ENCODE peak calls at places on chromosomes 7 and 10, in ten cellular contexts. D is astrocyte; R is transverse colon; A is heart left ventricle; Y is SJSA1; F is HCT116; Q is naive thymus-derived CD4-positive, alpha-beta T cell; X is GM12878; J is left lung; V is vagina. I is an unnamed sample.

GRCh38 chr7:95004618-95005282 is 97.4 kb downstream of the PPP1R9A start:
- DNase-seq in D (peak; percentile 35), R (no peak), A (peak; percentile 46), Y (no peak), F (no peak), Q (no peak), X (no peak), J (no peak), V (no peak), I (no peak)

GRCh38 chr10:71078454-71079145 is 133.8 kb upstream of the UNC5B start:
- DNase-seq in D (no peak), R (peak; percentile 4), A (no peak), Y (no peak), F (no peak), Q (no peak), X (no peak), J (no peak), V (peak; percentile 87), I (no peak)

GRCh38 chr7:26397786-26398435 is 106.2 kb downstream of the SNX10 start:
- DNase-seq in D (no peak), R (peak; percentile 37), A (peak; percentile 55), Y (no peak), F (no peak), Q (no peak), X (no peak), J (peak; percentile 88), V (no peak), I (peak; percentile 3)

GRCh38 chr7:92813390-92814024 is 22.9 kb downstream of the CDK6 start:
- DNase-seq in D (peak; percentile 61), R (no peak), A (no peak), Y (peak; percentile 41), F (no peak), Q (peak; percentile 55), X (peak; percentile 82), J (no peak), V (no peak), I (no peak)

GRCh38 chr7:16210171-16210570 is 211.2 kb downstream of the CRPPA start:
- DNase-seq in D (no peak), R (no peak), A (no peak), Y (no peak), F (no peak), Q (no peak), X (no peak), J (no peak), V (no peak), I (no peak)

GRCh38 chr7:83655951-83656556 is 7.1 kb upstream of the SEMA3E start:
- DNase-seq in D (peak; percentile 40), R (peak; percentile 16), A (no peak), Y (peak; percentile 9), F (peak; percentile 50), Q (no peak), X (peak; percentile 7), J (no peak), V (no peak), I (peak; percentile 20)

GRCh38 chr10:92590623-92591549 is 2.0 kb upstream of the KIF11 start:
- DNase-seq in D (no peak), R (peak; percentile 38), A (peak; percentile 40), Y (peak; percentile 60), F (peak; percentile 75), Q (no peak), X (no peak), J (no peak), V (no peak), I (no peak)

GRCh38 chr7:38478404-38478803 is 152.8 kb downstream of the AMPH start:
- DNase-seq in D (no peak), R (no peak), A (no peak), Y (no peak), F (no peak), Q (no peak), X (no peak), J (no peak), V (no peak), I (no peak)

GRCh38 chr7:66630529-66630928 is 1.8 kb downstream of the KCTD7 start:
- DNase-seq in D (no peak), R (no peak), A (no peak), Y (no peak), F (no peak), Q (no peak), X (no peak), J (no peak), V (no peak), I (no peak)

GRCh38 chr10:124541076-124541903 is 79.7 kb downstream of the LHPP start:
- DNase-seq in D (no peak), R (no peak), A (peak; percentile 23), Y (no peak), F (no peak), Q (no peak), X (no peak), J (peak; percentile 52), V (no peak), I (no peak)

GRCh38 chr7:22356855-22357310 is at the start of gene RAPGEF5:
- DNase-seq in D (no peak), R (peak; percentile 75), A (no peak), Y (no peak), F (peak; percentile 10), Q (no peak), X (no peak), J (peak; percentile 84), V (no peak), I (peak; percentile 75)

GRCh38 chr7:102061981-102062390 is 224.7 kb upstream of the SH2B2 start:
- DNase-seq in D (peak; percentile 25), R (no peak), A (no peak), Y (peak; percentile 96), F (no peak), Q (no peak), X (peak; percentile 82), J (peak; percentile 88), V (no peak), I (no peak)

GRCh38 chr10:123778719-123779118 is 112.6 kb downstream of the GPR26 start:
- DNase-seq in D (no peak), R (no peak), A (no peak), Y (no peak), F (no peak), Q (no peak), X (no peak), J (no peak), V (no peak), I (no peak)

GRCh38 chr7:114718861-114719260 is 203.0 kb upstream of the MDFIC start:
- DNase-seq in D (no peak), R (no peak), A (no peak), Y (no peak), F (no peak), Q (no peak), X (peak; percentile 7), J (no peak), V (no peak), I (no peak)

GRCh38 chr7:80199072-80199471 is 64.4 kb downstream of the GNAI1 start:
- DNase-seq in D (no peak), R (no peak), A (no peak), Y (no peak), F (no peak), Q (no peak), X (no peak), J (no peak), V (no peak), I (no peak)

GRCh38 chr10:118758449-118758848 is 3.7 kb upstream of the CACUL1 start:
- DNase-seq in D (no peak), R (no peak), A (no peak), Y (no peak), F (no peak), Q (no peak), X (no peak), J (no peak), V (no peak), I (no peak)

GRCh38 chr7:96136600-96137239 is 185.2 kb downstream of the SLC25A13 start:
- DNase-seq in D (no peak), R (no peak), A (no peak), Y (no peak), F (no peak), Q (no peak), X (no peak), J (no peak), V (no peak), I (no peak)

DNA sequence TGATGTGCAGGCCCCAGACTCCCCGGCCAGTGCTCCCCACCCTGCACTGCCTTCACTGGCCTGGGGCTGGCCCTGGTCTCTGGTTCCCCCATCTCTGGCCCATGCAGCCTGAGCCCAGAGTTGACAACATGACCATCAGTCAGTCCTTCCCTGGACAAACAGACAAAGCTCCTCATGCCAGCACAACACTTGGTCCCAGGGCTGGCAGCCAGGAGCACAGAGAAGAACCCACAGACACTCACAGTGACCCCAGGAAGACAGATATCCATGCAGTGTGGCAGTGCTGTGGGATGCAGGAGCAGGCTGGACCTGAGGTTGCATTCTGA is 8.0 kb downstream of the RASGEF1A start:
- DNase-seq in D (no peak), R (no peak), A (no peak), Y (no peak), F (no peak), Q (no peak), X (no peak), J (no peak), V (no peak), I (no peak)
- H3K4me1 ChIP-seq in D (no peaks in the 10 kb centered on the region), R (no peaks in the 10 kb centered on the region), A (no peaks in the 10 kb centered on the region), Y (no peaks in the 10 kb centered on the region), F (no peaks in the 10 kb centered on the region), Q (no peaks in the 10 kb centered on the region), X (no peaks in the 10 kb centered on the region), J (no peaks in the 10 kb centered on the region), V (peaks cover 4% of the 10 kb centered on the region), I (no peaks in the 10 kb centered on the region)

GRCh38 chr7:129465080-129465479 is 30.8 kb downstream of the STRIP2 start:
- DNase-seq in D (no peak), R (no peak), A (no peak), Y (no peak), F (no peak), Q (no peak), X (no peak), J (no peak), V (no peak), I (no peak)
- H3K27me3 ChIP-seq in D (no peaks in the 10 kb centered on the region), R (no peaks in the 10 kb centered on the region), A (no peaks in the 10 kb centered on the region), Y (no peaks in the 10 kb centered on the region), F (no peaks in the 10 kb centered on the region), Q (no peaks in the 10 kb centered on the region), X (no peaks in the 10 kb centered on the region), J (no peaks in the 10 kb centered on the region), V (no peaks in the 10 kb centered on the region), I (no peaks in the 10 kb centered on the region)

DNA sequence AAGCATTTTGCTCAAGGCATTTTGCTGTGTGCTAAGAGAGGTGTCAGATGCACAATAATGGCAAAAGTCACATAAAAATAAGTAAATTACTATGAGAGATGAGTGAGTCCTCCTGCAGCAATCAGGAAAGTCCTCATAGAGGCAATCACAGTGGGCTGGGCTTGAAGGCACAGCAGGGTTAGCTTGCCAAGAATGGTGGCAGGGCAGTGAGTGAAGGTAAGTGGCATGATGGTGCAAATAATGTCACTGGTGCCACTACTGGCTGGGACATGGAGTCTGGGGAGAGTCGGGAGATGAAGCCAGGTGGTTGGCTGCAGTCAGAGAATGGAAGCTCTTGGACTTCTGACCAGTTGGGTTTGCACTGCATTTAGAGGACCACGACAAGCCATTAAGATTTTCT is 244.3 kb downstream of the PTEN start:
- DNase-seq in D (no peak), R (no peak), A (no peak), Y (no peak), F (no peak), Q (no peak), X (no peak), J (no peak), V (no peak), I (no peak)
- H3K4me1 ChIP-seq in D (peaks cover 10% of the 10 kb centered on the region), R (no peaks in the 10 kb centered on the region), A (no peaks in the 10 kb centered on the region), Y (peaks cover 17% of the 10 kb centered on the region), F (peaks cover 10% of the 10 kb centered on the region), Q (no peaks in the 10 kb centered on the region), X (peaks cover 89% of the 10 kb centered on the region), J (no peaks in the 10 kb centered on the region), V (no peaks in the 10 kb centered on the region), I (no peaks in the 10 kb centered on the region)

DNA sequence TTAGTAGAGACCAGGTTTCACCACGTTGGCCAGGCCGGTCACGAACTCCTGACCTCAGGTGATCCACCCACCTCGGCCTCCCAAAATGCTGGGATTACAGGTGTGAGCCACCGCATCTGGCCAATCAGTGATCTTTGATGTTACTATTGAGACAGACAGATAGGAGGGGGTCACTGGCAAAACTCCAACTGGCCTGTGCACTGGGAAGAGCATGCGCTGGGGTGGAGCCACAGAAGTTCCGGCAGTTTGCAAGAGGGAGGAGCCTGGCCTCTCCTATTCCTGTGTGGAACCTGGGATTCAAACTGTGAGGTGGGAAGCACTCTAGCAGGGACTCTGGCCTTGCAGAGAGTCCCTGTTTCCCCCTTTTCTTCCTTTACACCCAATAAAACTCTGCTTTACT is 60.7 kb downstream of the NEBL start:
- DNase-seq in D (no peak), R (no peak), A (peak; percentile 32), Y (no peak), F (no peak), Q (no peak), X (no peak), J (no peak), V (no peak), I (no peak)
- H3K27me3 ChIP-seq in D (no peaks in the 10 kb centered on the region), R (no peaks in the 10 kb centered on the region), A (no peaks in the 10 kb centered on the region), Y (no peaks in the 10 kb centered on the region), F (no peaks in the 10 kb centered on the region), Q (no peaks in the 10 kb centered on the region), X (no peaks in the 10 kb centered on the region), J (no peaks in the 10 kb centered on the region), V (no peaks in the 10 kb centered on the region), I (no peaks in the 10 kb centered on the region)

I was measured in small intestine.